ENCODE peak calls at places on chromosomes 1 and 21, in five cellular contexts. One of them, this sample, is unnamed.

GRCh38 chr1:163211667-163212066 is 9.0 kb upstream of the RGS5 start:
- DNase-seq in SK-N-SH: no peak
- DNase-seq in A549: no peak
- DNase-seq in GM23248: no peak
- DNase-seq in GM23338: no peak
- DNase-seq in this sample: no peak

GRCh38 chr1:226863446-226863845 is 7.0 kb upstream of the PSEN2 start:
- DNase-seq in SK-N-SH: no peak
- DNase-seq in GM23338: peak
- DNase-seq in GM23248: peak
- DNase-seq in A549: no peak
- DNase-seq in this sample: no peak

GRCh38 chr1:240737761-240738265 is 125.9 kb upstream of the GREM2 start:
- DNase-seq in A549: no peak
- DNase-seq in SK-N-SH: no peak
- DNase-seq in GM23338: no peak
- DNase-seq in GM23248: peak
- DNase-seq in this sample: no peak

GRCh38 chr1:7831458-7831857 is 21.4 kb downstream of the UTS2 start:
- DNase-seq in SK-N-SH: no peak
- DNase-seq in GM23248: no peak
- DNase-seq in A549: no peak
- DNase-seq in GM23338: no peak
- DNase-seq in this sample: no peak

GRCh38 chr21:20330652-20331051 is 667.6 kb upstream of the NCAM2 start:
- DNase-seq in GM23248: no peak
- DNase-seq in SK-N-SH: no peak
- DNase-seq in A549: no peak
- DNase-seq in GM23338: no peak
- DNase-seq in this sample: no peak

GRCh38 chr1:154758346-154758745 is 111.7 kb downstream of the KCNN3 start:
- DNase-seq in GM23338: no peak
- DNase-seq in SK-N-SH: no peak
- DNase-seq in GM23248: no peak
- DNase-seq in A549: no peak
- DNase-seq in this sample: no peak

GRCh38 chr21:17819114-17819877 is at the start of gene C21orf91:
- DNase-seq in GM23338: peak
- DNase-seq in SK-N-SH: peak
- DNase-seq in GM23248: peak
- DNase-seq in A549: peak
- DNase-seq in this sample: peak

GRCh38 chr1:22428672-22429071 is 23.0 kb upstream of the ZBTB40 start:
- DNase-seq in A549: peak
- DNase-seq in GM23338: peak
- DNase-seq in SK-N-SH: peak
- DNase-seq in GM23248: peak
- DNase-seq in this sample: peak

GRCh38 chr1:40221977-40222772 is 25.6 kb upstream of the TMCO2 start:
- DNase-seq in GM23248: no peak
- DNase-seq in A549: no peak
- DNase-seq in GM23338: no peak
- DNase-seq in SK-N-SH: no peak
- DNase-seq in this sample: no peak

GRCh38 chr1:66769512-66770229 is 17.4 kb downstream of the DYNLT5 start:
- DNase-seq in GM23248: no peak
- DNase-seq in A549: no peak
- DNase-seq in SK-N-SH: no peak
- DNase-seq in GM23338: no peak
- DNase-seq in this sample: no peak

GRCh38 chr21:46598563-46599250 is 6.2 kb downstream of the S100B start:
- DNase-seq in A549: no peak
- DNase-seq in SK-N-SH: peak
- DNase-seq in GM23338: no peak
- DNase-seq in GM23248: no peak
- DNase-seq in this sample: no peak

GRCh38 chr1:23383547-23384311 is 14.1 kb upstream of the ZNF436 start:
- DNase-seq in A549: no peak
- DNase-seq in SK-N-SH: no peak
- DNase-seq in GM23338: no peak
- DNase-seq in GM23248: no peak
- DNase-seq in this sample: no peak

GRCh38 chr21:21406918-21407317 is 408.7 kb downstream of the NCAM2 start:
- DNase-seq in A549: no peak
- DNase-seq in SK-N-SH: no peak
- DNase-seq in GM23338: no peak
- DNase-seq in GM23248: no peak
- DNase-seq in this sample: no peak

GRCh38 chr1:221541296-221541695 is 200.6 kb downstream of the DUSP10 start:
- DNase-seq in A549: no peak
- DNase-seq in SK-N-SH: no peak
- DNase-seq in GM23248: no peak
- DNase-seq in GM23338: no peak
- DNase-seq in this sample: no peak

GRCh38 chr1:35885961-35886558 is 3.1 kb downstream of the AGO1 start:
- DNase-seq in GM23338: peak
- DNase-seq in GM23248: no peak
- DNase-seq in A549: no peak
- DNase-seq in SK-N-SH: peak
- DNase-seq in this sample: peak

GRCh38 chr21:38999148-38999547 is 184.1 kb downstream of the PSMG1 start:
- DNase-seq in GM23338: no peak
- DNase-seq in SK-N-SH: peak
- DNase-seq in GM23248: peak
- DNase-seq in A549: no peak
- DNase-seq in this sample: no peak

GRCh38 chr1:99265124-99265523 is 832 bp downstream of the PLPPR4 start:
- DNase-seq in A549: no peak
- DNase-seq in GM23248: no peak
- DNase-seq in SK-N-SH: no peak
- DNase-seq in GM23338: no peak
- DNase-seq in this sample: no peak

GRCh38 chr1:28577738-28578536 is 14.1 kb upstream of the RAB42 start:
- DNase-seq in SK-N-SH: no peak
- DNase-seq in GM23338: no peak
- DNase-seq in GM23248: no peak
- DNase-seq in A549: no peak
- DNase-seq in this sample: no peak

GRCh38 chr1:162846256-162847212 is 14.4 kb downstream of the CCDC190 start:
- DNase-seq in A549: no peak
- DNase-seq in GM23338: no peak
- DNase-seq in SK-N-SH: no peak
- DNase-seq in GM23248: peak
- DNase-seq in this sample: no peak

GRCh38 chr1:210536263-210536961 is 207.7 kb downstream of the HHAT start:
- DNase-seq in GM23338: peak
- DNase-seq in GM23248: no peak
- DNase-seq in SK-N-SH: peak
- DNase-seq in A549: no peak
- DNase-seq in this sample: peak

GRCh38 chr21:34704119-34704518 is 35.3 kb downstream of the CLIC6 start:
- DNase-seq in SK-N-SH: peak
- DNase-seq in A549: no peak
- DNase-seq in GM23248: peak
- DNase-seq in GM23338: no peak
- DNase-seq in this sample: no peak

GRCh38 chr1:29503441-29503840 is 267.1 kb downstream of the PTPRU start:
- DNase-seq in SK-N-SH: no peak
- DNase-seq in GM23338: no peak
- DNase-seq in GM23248: no peak
- DNase-seq in A549: no peak
- DNase-seq in this sample: no peak

GRCh38 chr1:6037338-6037762 is 8.3 kb upstream of the KCNAB2 start:
- DNase-seq in GM23338: no peak
- DNase-seq in A549: no peak
- DNase-seq in SK-N-SH: peak
- DNase-seq in GM23248: peak
- DNase-seq in this sample: no peak

GRCh38 chr1:113088972-113089371 is 16.0 kb downstream of the LRIG2 start:
- DNase-seq in GM23248: peak
- DNase-seq in GM23338: no peak
- DNase-seq in A549: no peak
- DNase-seq in SK-N-SH: peak
- DNase-seq in this sample: no peak

GRCh38 chr21:32096411-32096810 is 182.4 kb downstream of the MIS18A start:
- DNase-seq in GM23338: peak
- DNase-seq in A549: peak
- DNase-seq in SK-N-SH: peak
- DNase-seq in GM23248: peak
- DNase-seq in this sample: peak

GRCh38 chr1:115068780-115069179 is 20.5 kb downstream of the TSPAN2 start:
- DNase-seq in GM23248: no peak
- DNase-seq in A549: no peak
- DNase-seq in GM23338: no peak
- DNase-seq in SK-N-SH: no peak
- DNase-seq in this sample: no peak

GRCh38 chr1:16151200-16151708 is 4.6 kb downstream of the EPHA2 start:
- DNase-seq in GM23248: peak
- DNase-seq in A549: no peak
- DNase-seq in GM23338: no peak
- DNase-seq in SK-N-SH: peak
- DNase-seq in this sample: peak

GRCh38 chr1:16148329-16149092 is 7.4 kb downstream of the EPHA2 start:
- DNase-seq in GM23338: no peak
- DNase-seq in A549: no peak
- DNase-seq in SK-N-SH: no peak
- DNase-seq in GM23248: no peak
- DNase-seq in this sample: no peak

GRCh38 chr1:16149146-16149545 is 6.7 kb downstream of the EPHA2 start:
- DNase-seq in GM23248: no peak
- DNase-seq in GM23338: no peak
- DNase-seq in A549: no peak
- DNase-seq in SK-N-SH: no peak
- DNase-seq in this sample: no peak

GRCh38 chr1:16150508-16150907 is 5.4 kb downstream of the EPHA2 start:
- DNase-seq in A549: no peak
- DNase-seq in GM23338: no peak
- DNase-seq in GM23248: no peak
- DNase-seq in SK-N-SH: no peak
- DNase-seq in this sample: no peak

DNA sequence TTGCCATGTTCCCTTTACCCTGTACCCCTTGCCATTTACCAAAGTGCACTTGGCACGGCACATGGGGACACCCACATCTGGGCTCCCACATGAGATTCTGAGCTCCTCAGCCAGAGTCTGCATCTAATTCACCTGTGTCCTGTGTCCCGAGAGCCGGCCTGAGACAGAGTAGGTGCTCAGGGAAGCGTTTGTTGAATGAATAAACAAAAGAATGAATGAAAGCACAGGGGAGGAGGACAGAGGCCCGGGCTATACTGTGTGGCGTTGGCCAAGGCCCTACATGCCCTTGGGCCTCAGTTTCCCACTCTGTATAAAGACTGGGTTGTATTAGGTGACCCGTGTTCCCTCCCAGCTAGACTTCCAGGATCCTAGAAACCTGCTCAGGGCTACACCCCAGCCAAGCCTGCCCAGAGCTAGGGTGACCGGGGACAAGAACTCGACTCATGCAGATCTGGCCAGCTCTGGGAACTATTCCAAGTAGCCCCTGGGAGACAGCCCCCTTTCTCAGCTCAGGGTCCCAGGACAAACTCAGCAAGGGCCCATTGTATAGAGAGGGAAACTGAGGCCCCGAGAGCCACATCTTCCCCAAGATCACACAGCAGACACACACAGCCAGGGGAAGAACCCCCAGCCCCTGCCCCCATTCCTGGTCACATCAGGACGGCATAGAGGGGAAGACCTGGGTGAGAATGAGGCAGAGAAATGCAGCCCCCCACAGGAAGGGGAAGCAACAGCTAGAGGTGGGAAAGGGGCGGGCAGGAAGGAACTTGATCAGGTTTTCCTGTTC is 6.0 kb downstream of the EPHA2 start:
- DNase-seq in GM23248: no peak
- DNase-seq in GM23338: no peak
- DNase-seq in A549: no peak
- DNase-seq in SK-N-SH: no peak
- DNase-seq in this sample: no peak
- H3K4me2 ChIP-seq in GM23248: no peak
- H3K4me2 ChIP-seq in GM23338: no peak
- H3K4me2 ChIP-seq in A549: peak
- H3K4me2 ChIP-seq in SK-N-SH: no peak
- H3K4me2 ChIP-seq in this sample: no peak

GRCh38 chr1:152622803-152623202 is at the start of gene LCE3A:
- DNase-seq in GM23338: peak
- DNase-seq in A549: no peak
- DNase-seq in SK-N-SH: no peak
- DNase-seq in GM23248: peak
- DNase-seq in this sample: no peak

GRCh38 chr1:152621993-152622392 is 910 bp downstream of the LCE3A start:
- DNase-seq in A549: no peak
- DNase-seq in GM23248: no peak
- DNase-seq in SK-N-SH: no peak
- DNase-seq in GM23338: no peak
- DNase-seq in this sample: no peak

GRCh38 chr1:152626688-152627087 is 3.8 kb upstream of the LCE3A start:
- DNase-seq in GM23338: no peak
- DNase-seq in SK-N-SH: no peak
- DNase-seq in GM23248: no peak
- DNase-seq in A549: no peak
- DNase-seq in this sample: no peak

GRCh38 chr1:152623203-152623844 is 421 bp upstream of the LCE3A start:
- DNase-seq in A549: no peak
- DNase-seq in SK-N-SH: peak
- DNase-seq in GM23338: peak
- DNase-seq in GM23248: peak
- DNase-seq in this sample: no peak
- H3K4me2 ChIP-seq in A549: no peak
- H3K4me2 ChIP-seq in SK-N-SH: no peak
- H3K4me2 ChIP-seq in GM23338: peak
- H3K4me2 ChIP-seq in GM23248: no peak
- H3K4me2 ChIP-seq in this sample: no peak

DNA sequence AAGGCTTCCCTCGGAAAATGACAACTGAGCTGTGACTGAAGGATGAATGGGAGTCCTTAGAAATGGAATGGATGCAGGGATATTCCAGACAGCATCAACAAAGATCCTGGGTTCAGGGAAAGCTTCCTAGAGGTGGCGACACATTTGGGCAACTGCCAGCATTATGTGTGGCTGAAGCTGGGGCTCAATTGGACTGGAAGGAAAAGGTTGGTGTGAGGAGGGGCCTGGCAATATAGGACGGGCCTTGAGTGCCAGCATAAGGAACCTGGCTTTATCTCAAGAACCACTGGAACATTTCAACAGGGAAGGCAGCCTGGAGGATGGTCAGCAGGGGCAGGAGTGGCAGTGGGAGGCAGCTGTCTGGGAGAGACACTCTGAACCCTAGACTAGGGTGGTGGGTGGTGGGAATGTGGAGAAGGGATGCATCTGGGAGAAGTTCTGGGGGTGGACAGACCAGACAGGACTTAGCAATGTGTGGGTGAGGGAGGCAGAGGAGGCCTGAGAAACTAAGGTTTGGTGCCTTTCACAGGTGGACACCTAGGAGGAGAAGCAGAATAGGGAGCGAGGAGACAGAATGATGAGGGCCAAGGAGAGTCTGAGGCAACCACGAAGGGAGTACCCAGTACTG is 3.5 kb downstream of the SH3BGRL3 start:
- DNase-seq in SK-N-SH: no peak
- DNase-seq in A549: no peak
- DNase-seq in GM23338: no peak
- DNase-seq in GM23248: peak
- DNase-seq in this sample: no peak
- H3K4me2 ChIP-seq in SK-N-SH: no peak
- H3K4me2 ChIP-seq in A549: no peak
- H3K4me2 ChIP-seq in GM23338: no peak
- H3K4me2 ChIP-seq in GM23248: no peak
- H3K4me2 ChIP-seq in this sample: no peak

GRCh38 chr1:47834326-47834725 is 162.9 kb downstream of the TRABD2B start:
- DNase-seq in A549: no peak
- DNase-seq in GM23248: no peak
- DNase-seq in SK-N-SH: no peak
- DNase-seq in GM23338: no peak
- DNase-seq in this sample: no peak
- H3K4me2 ChIP-seq in A549: no peak
- H3K4me2 ChIP-seq in GM23248: no peak
- H3K4me2 ChIP-seq in SK-N-SH: no peak
- H3K4me2 ChIP-seq in GM23338: no peak
- H3K4me2 ChIP-seq in this sample: no peak